ENCODE peak calls at places on chromosomes 4 and X, in five cellular contexts. X is testis, H is IMR-90, P is Peyer's patch, R is esophagus squamous epithelium. S is an unnamed sample.

GRCh38 chrX:129497146-129497805 is 26.0 kb downstream of the SMARCA1 start:
- DNase-seq in P (no peak), H (no peak), X (no peak), R (no peak), S (no peak)

GRCh38 chr4:185774815-185775684 is 36.9 kb downstream of the SORBS2 start:
- DNase-seq in P (no peak), H (peak; percentile 74), R (no peak), X (no peak), S (peak; percentile 42)

GRCh38 chr4:164779080-164779479 is 25.1 kb downstream of the SMIM31 start:
- DNase-seq in P (no peak), H (no peak), R (no peak), X (no peak), S (no peak)

GRCh38 chrX:69119122-69119521 is 46.1 kb downstream of the PJA1 start:
- DNase-seq in R (no peak), H (no peak), P (no peak), X (no peak), S (no peak)

GRCh38 chrX:114581528-114582263 is 2.2 kb upstream of the HTR2C start:
- DNase-seq in R (no peak), X (no peak), H (no peak), P (no peak), S (no peak)

GRCh38 chr4:121411151-121411744 is 30.4 kb upstream of the QRFPR start:
- DNase-seq in X (no peak), R (no peak), P (no peak), H (no peak), S (no peak)

GRCh38 chr4:71680706-71681105 is 103.2 kb downstream of the GC start:
- DNase-seq in H (no peak), P (no peak), X (no peak), R (no peak), S (no peak)

GRCh38 chr4:41106081-41106480 is 108.3 kb downstream of the APBB2 start:
- DNase-seq in P (no peak), X (no peak), R (no peak), H (no peak), S (no peak)

GRCh38 chr4:167274346-167274745 is 40.1 kb upstream of the SPOCK3 start:
- DNase-seq in P (no peak), R (no peak), H (no peak), X (no peak), S (no peak)

GRCh38 chrX:154449618-154450017 is 5.7 kb downstream of the FAM50A start:
- DNase-seq in R (no peak), P (no peak), X (no peak), H (no peak), S (no peak)

GRCh38 chr4:11424000-11424399 is 4.7 kb downstream of the HS3ST1 start:
- DNase-seq in P (peak; percentile 52), R (no peak), X (peak; percentile 62), H (peak; percentile 4), S (no peak)

GRCh38 chr4:7338876-7339623 is 95.7 kb downstream of the PSAPL1 start:
- DNase-seq in H (no peak), X (no peak), R (no peak), P (no peak), S (no peak)

GRCh38 chr4:75940692-75941253 is at the start of gene NAAA:
- DNase-seq in H (peak; percentile 65), R (peak; percentile 29), X (peak; percentile 63), P (peak; percentile 95), S (peak; percentile 89)
- TF ChIP-seq POLR2A in H (no peak), R (no peak), X (no peak), P (peak; percentile 73), S (no peak)

GRCh38 chr4:163356104-163356503 is 12.4 kb downstream of the NPY5R start:
- DNase-seq in P (no peak), X (no peak), H (no peak), R (no peak), S (no peak)
- TF ChIP-seq CTCF in P (no peak), X (no peak), H (no peak), R (no peak), S (no peak)

GRCh38 chrX:72270316-72270866 is 6.7 kb downstream of the RPS4X start:
- DNase-seq in P (no peak), H (no peak), X (no peak), R (no peak), S (no peak)
- H3K4me1 ChIP-seq in P (peaks cover 2% of the 10 kb centered on the region), H (peaks cover 31% of the 10 kb centered on the region), X (no peaks in the 10 kb centered on the region), R (peaks cover 23% of the 10 kb centered on the region), S (peaks cover 27% of the 10 kb centered on the region)

GRCh38 chr4:128810871-128811570 is 1.5 kb downstream of the JADE1 start:
- DNase-seq in X (peak; percentile 81), R (peak; percentile 32), P (peak; percentile 95), H (peak; percentile 90), S (peak; percentile 89)
- TF ChIP-seq POLR2A in X (no peak), R (no peak), P (peak; percentile 63), H (peak; percentile 59), S (no peak)

GRCh38 chrX:30308263-30309138 is 689 bp downstream of the NR0B1 start:
- DNase-seq in R (no peak), X (peak; percentile 33), P (no peak), H (no peak), S (no peak)
- TF ChIP-seq CTCF in R (no peak), X (no peak), P (no peak), H (peak; percentile 4), S (no peak)

GRCh38 chr4:108119199-108119800 is 49.4 kb downstream of the LEF1 start:
- DNase-seq in X (no peak), R (no peak), H (no peak), P (no peak), S (no peak)
- H3K4me1 ChIP-seq in X (no peaks in the 10 kb centered on the region), R (no peaks in the 10 kb centered on the region), H (no peaks in the 10 kb centered on the region), P (no peaks in the 10 kb centered on the region), S (no peaks in the 10 kb centered on the region)

DNA sequence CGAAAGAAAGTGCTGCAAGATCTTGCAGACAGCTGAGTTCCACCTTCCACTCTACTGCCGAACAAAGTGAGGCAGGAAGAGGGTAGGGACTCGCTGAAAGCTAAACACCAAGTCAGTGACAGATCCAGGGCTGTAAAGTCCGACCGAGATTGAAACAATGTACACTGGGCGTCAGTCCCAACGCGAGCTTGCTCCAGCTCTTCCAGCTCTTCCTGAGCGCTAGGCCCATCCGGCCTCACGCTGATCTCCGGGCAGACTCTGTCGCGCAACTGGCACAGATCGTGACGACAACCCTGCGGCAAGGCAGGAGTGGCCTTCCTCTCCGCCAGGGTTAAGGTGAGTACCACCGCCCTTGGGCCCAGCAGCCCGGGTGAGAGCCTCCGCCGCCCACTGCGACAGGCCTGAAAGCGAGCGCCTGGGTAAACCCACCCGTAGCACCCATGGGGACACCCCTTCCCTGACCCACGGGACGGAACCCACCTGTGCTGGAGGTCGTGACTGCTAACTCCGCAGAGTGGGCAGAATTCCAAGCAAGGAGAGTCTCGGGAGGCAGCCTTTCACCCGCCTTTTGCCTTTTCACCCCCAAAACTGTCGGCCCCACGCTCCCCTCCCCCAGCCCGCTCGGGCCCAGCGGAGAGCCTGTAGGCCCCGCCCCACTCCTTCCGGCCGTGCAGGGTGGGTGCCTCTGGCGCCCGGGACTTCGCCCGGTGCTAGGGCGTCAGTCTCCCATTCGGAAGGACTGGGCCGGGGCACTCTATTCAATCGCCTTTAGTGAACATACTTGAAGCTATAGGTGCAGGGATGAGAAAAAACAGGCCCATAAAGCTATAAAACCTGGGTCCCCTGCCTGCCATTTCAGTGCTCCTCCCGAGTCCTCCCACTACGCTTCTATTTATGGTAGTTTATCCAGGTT is at the start of gene TMLHE:
- DNase-seq in R (no peak), H (peak; percentile 47), X (peak; percentile 76), P (peak; percentile 84), S (peak; percentile 67)
- TF ChIP-seq POLR2A in R (no peak), H (peak; percentile 17), X (no peak), P (peak; percentile 22), S (no peak)